ENCODE peak calls at places on chromosome 11, in seven cellular contexts. D is HCT116, Q is T-helper 9 cell, V is head of caudate nucleus, X is cerebellar cortex, E is dorsolateral prefrontal cortex, Y is frontal cortex. R is an unnamed sample.

GRCh38 chr11:11534981-11535380 is 86.8 kb downstream of the GALNT18 start:
- DNase-seq in D (no peak), Q (no peak), V (no peak), X (no peak), E (no peak), Y (no peak), R (no peak)

GRCh38 chr11:57094206-57094940 is 87.4 kb upstream of the LRRC55 start:
- DNase-seq in D (no peak), Q (no peak), V (no peak), X (no peak), E (no peak), Y (no peak), R (no peak)

GRCh38 chr11:95165638-95166037 is 65.4 kb downstream of the SESN3 start:
- DNase-seq in D (no peak), Q (no peak), V (no peak), X (no peak), E (no peak), Y (no peak), R (no peak)

GRCh38 chr11:11701070-11701469 is 79.3 kb upstream of the GALNT18 start:
- DNase-seq in D (peak), Q (no peak), V (no peak), X (peak), E (no peak), Y (no peak), R (no peak)

GRCh38 chr11:95832763-95833162 is 42.5 kb downstream of the CEP57 start:
- DNase-seq in D (no peak), Q (no peak), V (no peak), X (no peak), E (no peak), Y (no peak), R (no peak)

GRCh38 chr11:24575392-24575791 is 78.5 kb downstream of the LUZP2 start:
- DNase-seq in D (no peak), Q (no peak), V (no peak), X (no peak), E (no peak), Y (no peak), R (no peak)

GRCh38 chr11:104275992-104276391 is 112.0 kb upstream of the PDGFD start:
- DNase-seq in D (no peak), Q (no peak), V (no peak), X (no peak), E (no peak), Y (no peak), R (no peak)

GRCh38 chr11:95829580-95830259 is 39.4 kb downstream of the CEP57 start:
- DNase-seq in D (no peak), Q (no peak), V (no peak), X (no peak), E (no peak), Y (no peak), R (no peak)

GRCh38 chr11:65422633-65423515 is at the start of gene NEAT1:
- DNase-seq in D (peak), Q (peak), V (peak), X (peak), E (peak), Y (peak), R (peak)

GRCh38 chr11:128643661-128644060 is 50.2 kb upstream of the FLI1 start:
- DNase-seq in D (no peak), Q (no peak), V (no peak), X (no peak), E (no peak), Y (no peak), R (no peak)

GRCh38 chr11:130214861-130215530 is 55.4 kb downstream of the ST14 start:
- DNase-seq in D (no peak), Q (no peak), V (no peak), X (no peak), E (no peak), Y (no peak), R (peak)

GRCh38 chr11:72875736-72876135 is 61.5 kb downstream of the ATG16L2 start:
- DNase-seq in D (no peak), Q (no peak), V (no peak), X (no peak), E (no peak), Y (no peak), R (no peak)

GRCh38 chr11:95895815-95896214 is 28.1 kb downstream of the MTMR2 start:
- DNase-seq in D (no peak), Q (no peak), V (no peak), X (no peak), E (no peak), Y (no peak), R (no peak)

GRCh38 chr11:68780829-68781228 is 29.5 kb upstream of the TESMIN start:
- DNase-seq in D (peak), Q (no peak), V (no peak), X (no peak), E (no peak), Y (no peak), R (no peak)

GRCh38 chr11:5476184-5476819 is 12.2 kb upstream of the OR52D1 start:
- DNase-seq in D (peak), Q (peak), V (peak), X (peak), E (no peak), Y (peak), R (peak)

GRCh38 chr11:100712618-100713017 is 25.5 kb downstream of the ARHGAP42 start:
- DNase-seq in D (no peak), Q (no peak), V (no peak), X (no peak), E (no peak), Y (no peak), R (no peak)

GRCh38 chr11:67571443-67571842 is 12.2 kb upstream of the GSTP1 start:
- DNase-seq in D (no peak), Q (no peak), V (no peak), X (no peak), E (no peak), Y (no peak), R (no peak)

GRCh38 chr11:33970984-33971466 is 79.1 kb upstream of the LMO2 start:
- DNase-seq in D (peak), Q (no peak), V (peak), X (peak), E (no peak), Y (peak), R (no peak)

GRCh38 chr11:60953781-60954180 is 1.8 kb upstream of the SLC15A3 start:
- DNase-seq in D (no peak), Q (no peak), V (no peak), X (no peak), E (no peak), Y (no peak), R (no peak)

GRCh38 chr11:16953620-16954019 is 60.6 kb downstream of the PLEKHA7 start:
- DNase-seq in D (no peak), Q (no peak), V (no peak), X (no peak), E (no peak), Y (no peak), R (no peak)

GRCh38 chr11:74449369-74449931 is 17.9 kb downstream of the KCNE3 start:
- DNase-seq in D (peak), Q (no peak), V (peak), X (peak), E (no peak), Y (peak), R (peak)

GRCh38 chr11:101466352-101466751 is 117.5 kb downstream of the TRPC6 start:
- DNase-seq in D (no peak), Q (no peak), V (no peak), X (no peak), E (no peak), Y (no peak), R (no peak)

GRCh38 chr11:118670063-118670462 is 9.4 kb downstream of the TREH start:
- DNase-seq in D (no peak), Q (no peak), V (no peak), X (no peak), E (no peak), Y (no peak), R (no peak)

GRCh38 chr11:116610190-116610589 is 162.6 kb downstream of the BUD13 start:
- DNase-seq in D (no peak), Q (no peak), V (no peak), X (peak), E (no peak), Y (no peak), R (no peak)

GRCh38 chr11:69808708-69809107 is 10.5 kb downstream of the FGF3 start:
- DNase-seq in D (no peak), Q (no peak), V (no peak), X (no peak), E (no peak), Y (no peak), R (no peak)

GRCh38 chr11:1117970-1118369 is 39.8 kb upstream of the MUC5AC start:
- DNase-seq in D (no peak), Q (no peak), V (peak), X (no peak), E (no peak), Y (no peak), R (no peak)

GRCh38 chr11:28673687-28674431 is 565.7 kb downstream of the METTL15 start:
- DNase-seq in D (peak), Q (no peak), V (no peak), X (no peak), E (no peak), Y (no peak), R (no peak)

GRCh38 chr11:65653229-65654225 is 9.2 kb downstream of the RELA start:
- DNase-seq in D (no peak), Q (no peak), V (no peak), X (no peak), E (no peak), Y (no peak), R (no peak)

R was measured in CD8-positive, alpha-beta T cell.